ENCODE peak calls at places on chromosomes 1 and 21, in four cellular contexts. O is psoas muscle, Y is lower lobe of right lung, G is upper lobe of left lung. S is an unnamed sample. For H3K4me1 and H3K9me3, the result is how much of the 10 kb centered on the place peaks cover.

GRCh38 chr21:18951291-18952038 is 547.9 kb upstream of the TMPRSS15 start:
- ATAC-seq in G (no peak), O (no peak), Y (no peak), S (no peak)

GRCh38 chr1:3796215-3797193 is at the start of gene LRRC47:
- ATAC-seq in Y (peak), G (peak), O (peak), S (peak)

GRCh38 chr1:55600243-55600642 is 385.1 kb upstream of the USP24 start:
- ATAC-seq in Y (no peak), G (no peak), O (no peak), S (no peak)

GRCh38 chr1:116724765-116725375 is 29.4 kb upstream of the CD2 start:
- ATAC-seq in O (no peak), G (peak), Y (peak), S (no peak)

GRCh38 chr1:152367436-152367835 is 7.6 kb upstream of the FLG2 start:
- ATAC-seq in O (no peak), Y (no peak), G (no peak), S (no peak)

GRCh38 chr1:90821152-90821792 is 104.2 kb upstream of the BARHL2 start:
- ATAC-seq in O (no peak), G (peak), Y (no peak), S (no peak)

GRCh38 chr1:18417317-18418269 is 63.1 kb upstream of the KLHDC7A start:
- ATAC-seq in O (no peak), G (no peak), Y (no peak), S (no peak)

GRCh38 chr1:34928865-34929496 is 469 bp downstream of the DLGAP3 start:
- ATAC-seq in Y (no peak), G (no peak), O (no peak), S (no peak)

GRCh38 chr1:229593800-229594199 is 32.1 kb downstream of the TAF5L start:
- ATAC-seq in Y (no peak), G (no peak), O (no peak), S (no peak)

GRCh38 chr1:40795811-40796586 is 12.4 kb downstream of the KCNQ4 start:
- ATAC-seq in G (no peak), Y (no peak), O (peak), S (no peak)

GRCh38 chr21:36232641-36233040 is 76.0 kb downstream of the DOP1B start:
- ATAC-seq in O (no peak), G (no peak), Y (no peak), S (no peak)

DNA sequence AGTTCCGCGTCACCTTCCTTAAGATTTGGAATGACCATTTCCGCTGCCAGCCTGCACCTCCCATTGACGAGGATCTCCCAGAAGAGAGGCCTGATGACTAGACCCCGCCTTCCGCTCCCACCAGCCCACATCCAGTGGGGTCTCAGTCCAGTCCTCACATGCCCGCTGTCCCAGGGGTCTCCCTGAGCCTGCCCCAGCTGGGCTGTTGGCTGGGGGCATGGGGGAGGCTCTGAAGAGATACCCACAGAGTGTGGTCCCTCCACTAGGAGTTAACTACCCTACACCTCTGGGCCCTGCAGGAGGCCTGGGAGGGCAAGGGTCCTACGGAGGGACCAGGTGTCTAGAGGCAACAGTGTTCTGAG is 9.8 kb downstream of the MYBPH start:
- ATAC-seq in Y (no peak), O (no peak), G (no peak), S (no peak)
- H3K4me1 ChIP-seq in Y (under half), O (under half), G (under half), S (under half)

GRCh38 chr1:178220094-178220493 is 126.2 kb downstream of the RASAL2 start:
- ATAC-seq in G (no peak), Y (no peak), O (no peak), S (no peak)
- TF ChIP-seq CTCF in G (no peak), Y (no peak), O (no peak), S (no peak)

DNA sequence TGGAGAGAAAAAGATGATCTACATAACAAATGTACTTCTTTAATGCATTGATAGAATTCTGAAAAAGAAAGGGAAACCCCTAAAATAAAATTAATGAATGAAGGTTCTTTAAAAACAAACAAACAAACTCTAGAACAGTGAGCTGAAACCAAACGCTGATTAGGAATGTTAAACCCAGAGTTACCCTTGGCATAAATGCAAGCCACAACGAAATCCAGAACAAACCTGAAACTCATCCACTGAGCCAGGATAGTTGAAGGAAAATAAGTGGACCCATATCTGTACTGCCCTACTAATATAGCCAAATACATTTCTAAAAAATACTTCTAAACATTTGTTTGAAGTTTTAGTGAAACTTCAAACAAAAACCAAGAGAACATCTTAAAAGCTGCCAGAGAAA is 505.3 kb downstream of the TTLL7 start:
- ATAC-seq in O (no peak), Y (no peak), G (no peak), S (no peak)
- H3K9me3 ChIP-seq in O (under half), Y (under half), G (under half), S (under half)

GRCh38 chr1:87715471-87715870 is 386.8 kb downstream of the LMO4 start:
- ATAC-seq in G (no peak), O (no peak), Y (no peak), S (no peak)
- H3K4me1 ChIP-seq in G (under half), O (under half), Y (under half), S (under half)

DNA sequence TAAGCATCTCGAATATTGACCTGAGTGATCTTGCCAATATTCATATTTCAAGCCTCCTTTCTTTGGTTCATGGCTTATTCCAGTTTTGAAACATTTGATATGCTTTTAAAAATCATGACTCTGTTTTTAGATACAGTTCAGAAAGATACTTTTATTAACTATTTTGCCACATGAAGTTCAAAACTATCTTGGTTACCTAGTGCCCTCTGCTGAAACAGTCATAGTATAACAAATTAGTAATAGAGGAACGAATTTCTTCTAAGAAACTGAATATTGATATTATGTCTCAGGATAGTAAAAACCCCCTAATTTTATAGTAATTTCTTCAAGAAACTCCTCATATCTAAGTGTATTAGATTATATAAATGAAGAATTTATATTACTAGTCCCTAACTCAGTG is 52.6 kb upstream of the RC3H1 start:
- ATAC-seq in Y (no peak), G (no peak), O (no peak), S (no peak)
- TF ChIP-seq CTCF in Y (peak), G (no peak), O (peak), S (peak)

GRCh38 chr1:8876099-8876496 is 2.4 kb downstream of the ENO1 start:
- ATAC-seq in G (no peak), O (no peak), Y (no peak), S (no peak)
- H3K9me3 ChIP-seq in G (under half), O (under half), Y (under half), S (under half)

DNA sequence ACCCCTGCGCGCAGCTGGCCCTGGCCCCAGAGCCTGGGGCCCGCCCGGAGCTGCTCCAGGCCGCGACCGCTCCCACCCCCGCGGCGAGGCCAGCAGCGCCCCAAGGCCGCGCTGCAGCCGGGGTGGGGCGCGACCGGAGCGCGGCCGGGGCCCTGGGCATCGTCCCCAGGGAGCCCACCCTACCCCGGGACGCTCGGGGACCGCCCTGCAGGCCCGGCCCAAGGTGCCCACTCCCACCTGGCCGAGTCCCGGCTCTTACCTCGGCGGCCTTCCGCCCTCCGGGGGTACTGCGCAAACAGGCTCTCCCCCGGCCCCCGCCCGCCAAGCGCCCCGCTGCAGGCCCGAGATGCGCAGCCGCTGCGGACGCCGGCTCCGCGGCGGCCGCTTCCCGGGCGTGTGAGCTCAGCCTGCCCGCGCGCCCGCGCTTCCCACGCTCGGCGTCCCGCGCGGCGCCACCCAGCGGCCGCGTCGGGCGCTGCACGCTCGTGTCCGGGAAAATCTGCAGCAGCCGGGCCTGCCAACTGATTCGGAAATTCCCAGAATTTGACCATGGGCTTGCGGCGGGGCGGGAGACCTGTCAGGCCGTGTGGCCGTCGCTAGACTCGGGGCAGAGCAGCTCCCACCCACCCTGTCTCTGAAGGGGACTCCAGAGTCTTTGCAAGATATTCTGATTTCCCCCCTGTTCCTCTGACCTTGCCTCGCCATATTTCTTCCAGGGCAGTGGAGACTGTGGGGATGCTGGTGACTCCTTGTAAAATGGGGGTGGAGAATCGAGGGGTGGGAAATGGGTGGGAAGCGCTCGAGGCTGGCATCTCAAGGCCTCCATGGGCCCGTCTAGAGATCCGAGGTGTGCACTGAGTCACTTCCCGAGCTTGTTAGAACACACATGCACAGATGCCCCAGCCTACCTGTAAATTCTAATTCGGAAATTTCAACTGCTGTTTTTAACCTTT is 41.9 kb downstream of the CD34 start:
- ATAC-seq in Y (peak), O (peak), G (peak), S (peak)
- H3K4me1 ChIP-seq in Y (half or more), O (under half), G (half or more), S (half or more)

DNA sequence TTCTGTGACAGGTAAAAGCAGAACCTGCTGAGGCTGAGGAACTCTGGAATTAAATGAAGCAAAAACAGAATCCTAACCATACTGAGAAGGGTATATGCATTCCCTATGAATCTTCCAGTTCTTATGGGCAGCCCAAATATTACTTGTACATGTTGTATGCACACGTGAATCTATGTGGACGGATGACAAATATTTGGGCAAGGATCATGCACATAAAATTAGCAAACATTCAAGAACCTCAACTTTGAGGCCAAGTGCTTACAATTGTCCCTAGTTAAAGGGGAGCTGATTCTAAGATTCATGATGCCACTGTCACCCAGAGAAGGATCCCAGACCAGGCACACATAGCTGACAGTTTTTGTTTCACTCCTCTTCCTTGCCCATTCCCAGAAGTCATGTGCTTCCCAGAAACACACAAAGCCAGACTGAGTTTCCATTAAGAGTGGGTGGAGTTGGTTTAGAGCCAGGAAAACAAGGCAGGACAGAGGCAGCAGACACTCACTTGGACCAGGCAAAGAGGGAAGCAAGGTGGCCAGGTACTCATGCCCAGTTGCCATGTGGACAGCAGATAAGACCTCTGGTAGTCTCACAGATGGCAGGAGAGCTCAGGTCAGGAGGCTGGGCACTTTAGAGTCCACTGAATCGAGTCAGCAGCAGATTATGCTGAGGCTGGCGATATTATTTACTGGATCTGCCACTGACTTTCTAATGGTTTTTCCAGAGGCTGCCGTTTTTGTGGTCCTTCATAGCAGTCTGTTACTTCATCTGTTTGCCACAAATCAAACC is 25.5 kb downstream of the AK2 start:
- ATAC-seq in Y (no peak), G (peak), O (peak), S (peak)
- TF ChIP-seq CTCF in Y (no peak), G (no peak), O (no peak), S (no peak)

DNA sequence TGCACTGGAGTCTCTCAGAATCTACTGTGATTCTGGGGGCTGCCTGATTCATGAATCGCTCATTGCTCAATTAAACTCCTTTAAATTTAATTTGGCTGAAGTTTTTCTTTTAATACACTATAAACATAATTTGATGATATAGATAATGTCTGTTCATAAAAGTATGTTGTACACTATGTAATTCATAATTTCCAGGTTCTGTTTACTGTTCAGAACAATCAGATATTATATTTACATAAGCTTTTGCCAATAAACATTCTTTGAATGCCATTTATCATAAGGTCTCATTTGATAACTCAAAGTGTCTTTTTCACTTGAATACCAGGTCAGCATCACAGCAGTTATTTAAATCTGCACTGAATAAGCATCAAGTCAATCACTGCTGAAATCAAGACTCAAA is 39.6 kb downstream of the PIGK start:
- ATAC-seq in Y (no peak), G (no peak), O (no peak), S (no peak)
- H3K9me3 ChIP-seq in Y (under half), G (under half), O (under half), S (under half)

GRCh38 chr21:46554431-46555224 is 50.3 kb downstream of the S100B start:
- ATAC-seq in Y (no peak), O (no peak), G (no peak), S (no peak)
- H3K4me1 ChIP-seq in Y (under half), O (under half), G (under half), S (under half)